ENCODE peak calls at places on chromosomes 11 and 22, in nine cellular contexts. One of them, this sample, is unnamed.

GRCh38 chr22:37972527-37972926 is 11.8 kb downstream of the SOX10 start:
- DNase-seq in activated CD8-positive, alpha-beta memory T cell treated with anti-CD3 and anti-CD28 coated beads, Interleukin-2, amount 50 U/mL, for 4 hours: no peak
- DNase-seq in mammary epithelial cell: no peak
- DNase-seq in neuronal stem cell: no peak
- DNase-seq in memory B cell: no peak
- DNase-seq in NCI-H1105 treated with DMSO at 0.1 percent for 48 hours: peak
- DNase-seq in cardiac muscle cell: peak
- DNase-seq in kidney tubule cell: no peak
- DNase-seq in A172: no peak
- DNase-seq in this sample: no peak

GRCh38 chr11:76695133-76695532 is 24.6 kb upstream of the LRRC32 start:
- DNase-seq in cardiac muscle cell: no peak
- DNase-seq in activated CD8-positive, alpha-beta memory T cell treated with anti-CD3 and anti-CD28 coated beads, Interleukin-2, amount 50 U/mL, for 4 hours: no peak
- DNase-seq in neuronal stem cell: no peak
- DNase-seq in mammary epithelial cell: no peak
- DNase-seq in A172: no peak
- DNase-seq in NCI-H1105 treated with DMSO at 0.1 percent for 48 hours: no peak
- DNase-seq in memory B cell: no peak
- DNase-seq in kidney tubule cell: no peak
- DNase-seq in this sample: no peak

GRCh38 chr11:45773271-45774022 is 31.5 kb upstream of the SLC35C1 start:
- DNase-seq in mammary epithelial cell: no peak
- DNase-seq in activated CD8-positive, alpha-beta memory T cell treated with anti-CD3 and anti-CD28 coated beads, Interleukin-2, amount 50 U/mL, for 4 hours: no peak
- DNase-seq in A172: no peak
- DNase-seq in neuronal stem cell: no peak
- DNase-seq in cardiac muscle cell: no peak
- DNase-seq in kidney tubule cell: no peak
- DNase-seq in NCI-H1105 treated with DMSO at 0.1 percent for 48 hours: no peak
- DNase-seq in memory B cell: no peak
- DNase-seq in this sample: no peak

GRCh38 chr11:68363771-68364170 is 51.4 kb downstream of the LRP5 start:
- DNase-seq in neuronal stem cell: no peak
- DNase-seq in cardiac muscle cell: no peak
- DNase-seq in memory B cell: no peak
- DNase-seq in A172: no peak
- DNase-seq in mammary epithelial cell: no peak
- DNase-seq in kidney tubule cell: no peak
- DNase-seq in NCI-H1105 treated with DMSO at 0.1 percent for 48 hours: no peak
- DNase-seq in activated CD8-positive, alpha-beta memory T cell treated with anti-CD3 and anti-CD28 coated beads, Interleukin-2, amount 50 U/mL, for 4 hours: no peak
- DNase-seq in this sample: no peak

GRCh38 chr22:48670747-48671146 is 1156.9 kb downstream of the BRD1 start:
- DNase-seq in mammary epithelial cell: no peak
- DNase-seq in cardiac muscle cell: no peak
- DNase-seq in NCI-H1105 treated with DMSO at 0.1 percent for 48 hours: no peak
- DNase-seq in A172: no peak
- DNase-seq in neuronal stem cell: no peak
- DNase-seq in memory B cell: no peak
- DNase-seq in kidney tubule cell: no peak
- DNase-seq in activated CD8-positive, alpha-beta memory T cell treated with anti-CD3 and anti-CD28 coated beads, Interleukin-2, amount 50 U/mL, for 4 hours: no peak
- DNase-seq in this sample: no peak

GRCh38 chr11:84720706-84721402 is 906.3 kb downstream of the DLG2 start:
- DNase-seq in kidney tubule cell: no peak
- DNase-seq in cardiac muscle cell: peak
- DNase-seq in mammary epithelial cell: no peak
- DNase-seq in activated CD8-positive, alpha-beta memory T cell treated with anti-CD3 and anti-CD28 coated beads, Interleukin-2, amount 50 U/mL, for 4 hours: peak
- DNase-seq in neuronal stem cell: peak
- DNase-seq in NCI-H1105 treated with DMSO at 0.1 percent for 48 hours: peak
- DNase-seq in A172: no peak
- DNase-seq in memory B cell: no peak
- DNase-seq in this sample: peak

GRCh38 chr11:12449961-12450715 is 72.8 kb downstream of the PARVA start:
- DNase-seq in NCI-H1105 treated with DMSO at 0.1 percent for 48 hours: no peak
- DNase-seq in kidney tubule cell: peak
- DNase-seq in neuronal stem cell: no peak
- DNase-seq in memory B cell: no peak
- DNase-seq in A172: peak
- DNase-seq in cardiac muscle cell: no peak
- DNase-seq in mammary epithelial cell: peak
- DNase-seq in activated CD8-positive, alpha-beta memory T cell treated with anti-CD3 and anti-CD28 coated beads, Interleukin-2, amount 50 U/mL, for 4 hours: no peak
- DNase-seq in this sample: peak

GRCh38 chr11:11993814-11994213 is 14.6 kb downstream of the DKK3 start:
- DNase-seq in memory B cell: no peak
- DNase-seq in cardiac muscle cell: peak
- DNase-seq in mammary epithelial cell: peak
- DNase-seq in neuronal stem cell: no peak
- DNase-seq in activated CD8-positive, alpha-beta memory T cell treated with anti-CD3 and anti-CD28 coated beads, Interleukin-2, amount 50 U/mL, for 4 hours: no peak
- DNase-seq in NCI-H1105 treated with DMSO at 0.1 percent for 48 hours: no peak
- DNase-seq in A172: peak
- DNase-seq in kidney tubule cell: peak
- DNase-seq in this sample: no peak

GRCh38 chr11:65540290-65541092 is 15.6 kb downstream of the SCYL1 start:
- DNase-seq in NCI-H1105 treated with DMSO at 0.1 percent for 48 hours: peak
- DNase-seq in A172: peak
- DNase-seq in activated CD8-positive, alpha-beta memory T cell treated with anti-CD3 and anti-CD28 coated beads, Interleukin-2, amount 50 U/mL, for 4 hours: peak
- DNase-seq in cardiac muscle cell: peak
- DNase-seq in memory B cell: peak
- DNase-seq in mammary epithelial cell: peak
- DNase-seq in neuronal stem cell: peak
- DNase-seq in kidney tubule cell: peak
- DNase-seq in this sample: peak

GRCh38 chr11:12478743-12479142 is 101.4 kb downstream of the PARVA start:
- DNase-seq in kidney tubule cell: peak
- DNase-seq in activated CD8-positive, alpha-beta memory T cell treated with anti-CD3 and anti-CD28 coated beads, Interleukin-2, amount 50 U/mL, for 4 hours: no peak
- DNase-seq in cardiac muscle cell: peak
- DNase-seq in NCI-H1105 treated with DMSO at 0.1 percent for 48 hours: no peak
- DNase-seq in neuronal stem cell: no peak
- DNase-seq in A172: no peak
- DNase-seq in mammary epithelial cell: peak
- DNase-seq in memory B cell: no peak
- DNase-seq in this sample: no peak

GRCh38 chr11:113389288-113389687 is 1.7 kb downstream of the ANKK1 start:
- DNase-seq in mammary epithelial cell: no peak
- DNase-seq in kidney tubule cell: no peak
- DNase-seq in activated CD8-positive, alpha-beta memory T cell treated with anti-CD3 and anti-CD28 coated beads, Interleukin-2, amount 50 U/mL, for 4 hours: no peak
- DNase-seq in memory B cell: no peak
- DNase-seq in A172: no peak
- DNase-seq in NCI-H1105 treated with DMSO at 0.1 percent for 48 hours: no peak
- DNase-seq in cardiac muscle cell: no peak
- DNase-seq in neuronal stem cell: no peak
- DNase-seq in this sample: no peak

GRCh38 chr22:30014244-30014643 is 66.0 kb upstream of the HORMAD2 start:
- DNase-seq in A172: no peak
- DNase-seq in memory B cell: no peak
- DNase-seq in neuronal stem cell: no peak
- DNase-seq in NCI-H1105 treated with DMSO at 0.1 percent for 48 hours: no peak
- DNase-seq in activated CD8-positive, alpha-beta memory T cell treated with anti-CD3 and anti-CD28 coated beads, Interleukin-2, amount 50 U/mL, for 4 hours: no peak
- DNase-seq in kidney tubule cell: no peak
- DNase-seq in mammary epithelial cell: no peak
- DNase-seq in cardiac muscle cell: no peak
- DNase-seq in this sample: no peak

GRCh38 chr11:10896493-10896892 is 38.6 kb upstream of the ZBED5 start:
- DNase-seq in cardiac muscle cell: no peak
- DNase-seq in mammary epithelial cell: no peak
- DNase-seq in A172: no peak
- DNase-seq in neuronal stem cell: no peak
- DNase-seq in kidney tubule cell: no peak
- DNase-seq in memory B cell: no peak
- DNase-seq in NCI-H1105 treated with DMSO at 0.1 percent for 48 hours: no peak
- DNase-seq in activated CD8-positive, alpha-beta memory T cell treated with anti-CD3 and anti-CD28 coated beads, Interleukin-2, amount 50 U/mL, for 4 hours: no peak
- DNase-seq in this sample: no peak